ENCODE peak calls at places on chromosomes 7 and 10, in seven cellular contexts. E, O, B, X, H, V and Q are unnamed samples.

GRCh38 chr10:20871970-20872369 is 25.1 kb downstream of the NEBL start:
- DNase-seq in O (no peak), H (no peak), V (no peak), B (no peak), E (no peak), X (no peak), Q (peak)

GRCh38 chr7:34136698-34137097 is 231.4 kb downstream of the BMPER start:
- DNase-seq in E (no peak), X (no peak), V (no peak), H (no peak), O (no peak), B (no peak), Q (no peak)

GRCh38 chr7:23334482-23335056 is 35.4 kb downstream of the MALSU1 start:
- DNase-seq in O (no peak), B (peak), X (no peak), H (no peak), V (no peak), E (no peak), Q (no peak)

GRCh38 chr10:6348091-6348862 is 145.5 kb downstream of the PFKFB3 start:
- DNase-seq in O (no peak), V (peak), B (no peak), H (no peak), X (no peak), E (peak), Q (no peak)

GRCh38 chr7:64884085-64884912 is 18.8 kb upstream of the ZNF273 start:
- DNase-seq in X (no peak), V (no peak), H (peak), O (peak), B (no peak), E (no peak), Q (no peak)

GRCh38 chr7:50450691-50451051 is 521 bp upstream of the FIGNL1 start:
- DNase-seq in B (no peak), E (no peak), O (peak), V (peak), X (no peak), H (no peak), Q (peak)

GRCh38 chr7:132004528-132004927 is 448.1 kb upstream of the PODXL start:
- DNase-seq in B (peak), X (no peak), H (no peak), O (no peak), E (no peak), V (no peak), Q (peak)

GRCh38 chr7:44761207-44762161 is 12.8 kb downstream of the ZMIZ2 start:
- DNase-seq in V (peak), O (peak), E (no peak), X (no peak), B (peak), H (no peak), Q (peak)

GRCh38 chr7:37493810-37494209 is 45.1 kb upstream of the ELMO1 start:
- DNase-seq in X (no peak), V (no peak), O (no peak), B (no peak), H (no peak), E (no peak), Q (peak)

GRCh38 chr7:7312323-7312722 is 130.0 kb downstream of the C1GALT1 start:
- DNase-seq in H (no peak), V (no peak), X (no peak), B (no peak), E (no peak), O (no peak), Q (no peak)

GRCh38 chr10:97713828-97714400 is 384 bp downstream of the MARVELD1 start:
- DNase-seq in O (peak), B (peak), V (peak), E (peak), H (peak), X (peak), Q (peak)

GRCh38 chr10:132167976-132168375 is 18.8 kb upstream of the DPYSL4 start:
- DNase-seq in V (no peak), O (no peak), B (no peak), E (no peak), X (no peak), H (no peak), Q (no peak)

GRCh38 chr10:116080553-116080952 is 192.5 kb downstream of the GFRA1 start:
- DNase-seq in V (no peak), X (no peak), O (no peak), H (no peak), E (no peak), B (no peak), Q (peak)

GRCh38 chr10:99913831-99914235 is 95.9 kb downstream of the DNMBP start:
- DNase-seq in X (no peak), B (no peak), H (no peak), V (peak), O (no peak), E (no peak), Q (peak)

GRCh38 chr7:122137291-122138077 is 6.6 kb downstream of the AASS start:
- DNase-seq in X (no peak), O (no peak), B (no peak), E (no peak), H (no peak), V (no peak), Q (no peak)

GRCh38 chr7:11153694-11154093 is 180.0 kb downstream of the PHF14 start:
- DNase-seq in H (no peak), O (no peak), X (no peak), V (no peak), B (no peak), E (no peak), Q (peak)

GRCh38 chr10:35331894-35332640 is 4.2 kb upstream of the CCNY start:
- DNase-seq in X (no peak), E (no peak), V (no peak), B (peak), H (no peak), O (no peak), Q (no peak)

GRCh38 chr10:91424016-91424415 is 13.9 kb downstream of the HECTD2 start:
- DNase-seq in V (no peak), H (no peak), E (no peak), X (no peak), O (no peak), B (no peak), Q (no peak)

GRCh38 chr7:15600298-15600697 is 38.5 kb upstream of the AGMO start:
- DNase-seq in O (no peak), H (no peak), B (no peak), E (no peak), X (no peak), V (no peak), Q (no peak)

GRCh38 chr10:7015457-7015856 is 395.4 kb downstream of the SFMBT2 start:
- DNase-seq in B (peak), X (no peak), V (no peak), E (no peak), H (no peak), O (no peak), Q (no peak)

GRCh38 chr10:131252586-131253276 is 58.8 kb downstream of the TCERG1L start:
- DNase-seq in X (no peak), V (no peak), E (no peak), B (no peak), H (peak), O (peak), Q (no peak)

GRCh38 chr10:71608863-71609768 is 110.5 kb downstream of the C10orf105 start:
- DNase-seq in O (peak), B (peak), H (peak), E (peak), V (peak), X (no peak), Q (peak)

GRCh38 chr10:111578076-111578475 is 501.2 kb downstream of the ADRA2A start:
- DNase-seq in E (no peak), B (no peak), H (no peak), X (no peak), V (no peak), O (no peak), Q (no peak)
- TF ChIP-seq POLR2AphosphoS5 in E (no peak), B (no peak), H (no peak), X (no peak), V (no peak), O (no peak), Q (no peak)

DNA sequence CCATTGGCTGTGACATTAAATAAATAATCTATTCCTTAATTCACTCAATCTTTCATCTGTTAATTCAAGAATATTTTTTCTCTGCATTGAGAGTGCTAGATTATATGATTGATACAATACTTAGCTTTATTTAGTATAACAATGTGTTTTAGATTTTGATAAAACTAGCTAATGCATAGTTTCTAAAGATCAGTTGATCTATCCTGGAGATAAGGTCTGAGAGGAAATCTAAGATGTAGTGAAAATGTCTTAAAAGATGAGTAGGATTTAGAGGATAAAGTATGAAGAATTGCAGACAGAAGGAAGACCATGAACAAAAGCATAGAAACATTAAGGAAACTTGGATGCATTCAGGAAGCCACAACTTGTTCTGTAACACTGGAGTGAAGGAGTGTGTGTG is 110.3 kb downstream of the ETV1 start:
- DNase-seq in O (no peak), V (no peak), H (no peak), B (no peak), E (no peak), X (no peak), Q (no peak)
- TF ChIP-seq POLR2AphosphoS5 in O (no peak), V (no peak), H (no peak), B (no peak), E (no peak), X (no peak), Q (no peak)

GRCh38 chr10:33955676-33956075 is 621.2 kb upstream of the NRP1 start:
- DNase-seq in E (no peak), B (no peak), V (no peak), H (no peak), O (no peak), X (no peak), Q (no peak)
- TF ChIP-seq POLR2AphosphoS5 in E (no peak), B (no peak), V (no peak), H (no peak), O (no peak), X (no peak), Q (no peak)

GRCh38 chr10:102413053-102413705 is 5.4 kb downstream of the PSD start:
- DNase-seq in B (no peak), V (no peak), H (no peak), O (peak), X (no peak), E (peak), Q (peak)
- TF ChIP-seq POLR2AphosphoS5 in B (no peak), V (no peak), H (no peak), O (no peak), X (no peak), E (no peak), Q (no peak)

DNA sequence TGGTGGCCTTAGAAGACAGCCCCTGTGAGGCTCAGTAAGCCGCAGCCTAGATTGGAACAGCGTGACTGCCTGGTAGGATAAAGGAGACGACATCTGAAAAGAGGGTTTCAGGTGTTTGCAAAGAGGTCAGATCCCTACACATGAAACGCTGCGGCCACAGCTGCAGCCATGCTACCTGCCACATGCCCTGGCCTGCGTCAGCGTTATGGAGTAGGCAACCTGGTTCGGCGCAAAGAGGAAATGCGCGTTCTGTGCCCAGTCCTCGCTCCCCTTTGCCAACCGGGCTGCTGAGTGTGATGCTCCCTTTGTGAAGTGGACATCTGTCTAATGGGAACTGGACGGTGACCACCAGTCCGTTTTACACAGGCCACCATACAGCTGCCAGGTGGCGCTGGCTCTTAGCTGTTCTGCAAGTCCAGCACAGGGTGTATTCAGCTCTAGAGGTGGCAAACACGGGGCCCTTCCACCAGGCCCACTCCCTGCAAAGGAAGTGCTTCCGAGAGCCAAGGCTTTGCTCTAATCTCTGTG is 160.3 kb downstream of the CELF2 start:
- DNase-seq in V (peak), X (no peak), H (no peak), B (peak), E (no peak), O (no peak), Q (no peak)
- TF ChIP-seq POLR2AphosphoS5 in V (no peak), X (no peak), H (no peak), B (no peak), E (peak), O (no peak), Q (no peak)

DNA sequence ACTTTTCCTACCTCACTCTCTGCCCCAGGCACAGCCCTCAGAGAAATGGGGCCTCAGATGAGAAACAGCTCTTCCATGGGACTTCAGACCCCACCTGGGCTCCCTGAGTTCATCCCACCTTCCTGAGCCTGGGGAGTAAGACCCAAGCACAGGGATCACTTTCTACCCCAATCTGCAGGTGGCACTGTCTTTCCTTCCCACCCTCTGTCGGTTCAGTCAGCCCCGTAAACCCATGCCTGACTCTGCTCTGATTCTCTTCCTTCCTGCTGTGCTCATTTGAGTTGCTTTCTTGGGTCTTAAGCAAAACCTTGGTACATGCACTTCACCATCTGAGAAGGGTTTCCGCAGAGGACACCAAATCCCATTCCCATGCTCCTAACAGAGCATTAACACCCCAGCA is 306.4 kb upstream of the CDC14C start:
- DNase-seq in O (no peak), V (no peak), X (no peak), B (no peak), E (no peak), H (no peak), Q (peak)
- TF ChIP-seq POLR2AphosphoS5 in O (no peak), V (no peak), X (no peak), B (no peak), E (no peak), H (no peak), Q (no peak)